ENCODE peak calls at places on chromosomes 5 and 9, in four cellular contexts. One of them, this sample, is unnamed.

GRCh38 chr5:6780802-6781391 is 67.7 kb downstream of the TENT4A start:
- DNase-seq in spleen: no peak
- DNase-seq in AG09309: no peak
- DNase-seq in dorsolateral prefrontal cortex: no peak
- DNase-seq in this sample: no peak

GRCh38 chr5:143674469-143674786 is 137.5 kb upstream of the HMHB1 start:
- DNase-seq in spleen: no peak
- DNase-seq in AG09309: no peak
- DNase-seq in dorsolateral prefrontal cortex: no peak
- DNase-seq in this sample: no peak

GRCh38 chr9:20620658-20621552 is 1.4 kb downstream of the MLLT3 start:
- DNase-seq in spleen: peak; percentile 86
- DNase-seq in AG09309: no peak
- DNase-seq in dorsolateral prefrontal cortex: peak; percentile 51
- DNase-seq in this sample: peak; percentile 67

GRCh38 chr5:54018438-54018837 is 291.9 kb downstream of the ARL15 start:
- DNase-seq in spleen: no peak
- DNase-seq in AG09309: no peak
- DNase-seq in dorsolateral prefrontal cortex: no peak
- DNase-seq in this sample: no peak

GRCh38 chr5:15993334-15993733 is 186.3 kb downstream of the MARCHF11 start:
- DNase-seq in spleen: no peak
- DNase-seq in AG09309: peak; percentile 11
- DNase-seq in dorsolateral prefrontal cortex: no peak
- DNase-seq in this sample: no peak

GRCh38 chr5:30808996-30809395 is 384.5 kb upstream of the CDH6 start:
- DNase-seq in spleen: no peak
- DNase-seq in AG09309: no peak
- DNase-seq in dorsolateral prefrontal cortex: no peak
- DNase-seq in this sample: no peak

GRCh38 chr9:117392992-117393391 is 21.9 kb downstream of the ASTN2 start:
- DNase-seq in spleen: no peak
- DNase-seq in AG09309: no peak
- DNase-seq in dorsolateral prefrontal cortex: no peak
- DNase-seq in this sample: no peak

GRCh38 chr5:107203231-107203630 is 467.5 kb downstream of the EFNA5 start:
- DNase-seq in spleen: no peak
- DNase-seq in AG09309: no peak
- DNase-seq in dorsolateral prefrontal cortex: no peak
- DNase-seq in this sample: no peak

GRCh38 chr9:79395691-79396558 is 175.8 kb upstream of the TLE4 start:
- DNase-seq in spleen: no peak
- DNase-seq in AG09309: no peak
- DNase-seq in dorsolateral prefrontal cortex: no peak
- DNase-seq in this sample: no peak

GRCh38 chr5:152542741-152543140 is 137.7 kb upstream of the NMUR2 start:
- DNase-seq in spleen: no peak
- DNase-seq in AG09309: no peak
- DNase-seq in dorsolateral prefrontal cortex: no peak
- DNase-seq in this sample: no peak

GRCh38 chr9:71096431-71097108 is 24.9 kb downstream of the TRPM3 start:
- DNase-seq in spleen: no peak
- DNase-seq in AG09309: no peak
- DNase-seq in dorsolateral prefrontal cortex: no peak
- DNase-seq in this sample: no peak

GRCh38 chr9:136454026-136454796 is 14.6 kb upstream of the INPP5E start:
- DNase-seq in spleen: no peak
- DNase-seq in AG09309: no peak
- DNase-seq in dorsolateral prefrontal cortex: no peak
- DNase-seq in this sample: no peak

GRCh38 chr5:28903643-28904042 is 1865.3 kb upstream of the CDH9 start:
- DNase-seq in spleen: no peak
- DNase-seq in AG09309: no peak
- DNase-seq in dorsolateral prefrontal cortex: no peak
- DNase-seq in this sample: no peak

GRCh38 chr9:19057033-19057432 is 7.8 kb downstream of the RRAGA start:
- DNase-seq in spleen: no peak
- DNase-seq in AG09309: no peak
- DNase-seq in dorsolateral prefrontal cortex: no peak
- DNase-seq in this sample: no peak

GRCh38 chr9:38507587-38507986 is 83.3 kb upstream of the IGFBPL1 start:
- DNase-seq in spleen: no peak
- DNase-seq in AG09309: no peak
- DNase-seq in dorsolateral prefrontal cortex: no peak
- DNase-seq in this sample: no peak

GRCh38 chr9:37972346-37972745 is 68.4 kb upstream of the SLC25A51 start:
- DNase-seq in spleen: peak; percentile 31
- DNase-seq in AG09309: no peak
- DNase-seq in dorsolateral prefrontal cortex: no peak
- DNase-seq in this sample: peak; percentile 66

GRCh38 chr9:114012126-114012525 is 66.0 kb downstream of the AMBP start:
- DNase-seq in spleen: peak; percentile 8
- DNase-seq in AG09309: no peak
- DNase-seq in dorsolateral prefrontal cortex: no peak
- DNase-seq in this sample: no peak

GRCh38 chr5:94153736-94154450 is 412.5 kb upstream of the POU5F2 start:
- DNase-seq in spleen: no peak
- DNase-seq in AG09309: peak; percentile 8
- DNase-seq in dorsolateral prefrontal cortex: no peak
- DNase-seq in this sample: no peak

GRCh38 chr5:130652178-130652577 is 512.9 kb downstream of the HINT1 start:
- DNase-seq in spleen: no peak
- DNase-seq in AG09309: peak; percentile 11
- DNase-seq in dorsolateral prefrontal cortex: no peak
- DNase-seq in this sample: no peak

GRCh38 chr5:113166710-113167366 is 190.2 kb downstream of the DCP2 start:
- DNase-seq in spleen: no peak
- DNase-seq in AG09309: no peak
- DNase-seq in dorsolateral prefrontal cortex: no peak
- DNase-seq in this sample: no peak

GRCh38 chr5:150904479-150905311 is at the start of gene ZNF300:
- DNase-seq in spleen: peak; percentile 89
- DNase-seq in AG09309: peak; percentile 79
- DNase-seq in dorsolateral prefrontal cortex: peak; percentile 88
- DNase-seq in this sample: peak; percentile 96

GRCh38 chr5:60522299-60522915 is 177.6 kb downstream of the DEPDC1B start:
- DNase-seq in spleen: no peak
- DNase-seq in AG09309: no peak
- DNase-seq in dorsolateral prefrontal cortex: no peak
- DNase-seq in this sample: no peak

GRCh38 chr9:109469646-109470358 is 28.3 kb downstream of the PTPN3 start:
- DNase-seq in spleen: no peak
- DNase-seq in AG09309: peak; percentile 52
- DNase-seq in dorsolateral prefrontal cortex: peak; percentile 70
- DNase-seq in this sample: no peak

GRCh38 chr9:3409453-3409852 is 116.3 kb downstream of the RFX3 start:
- DNase-seq in spleen: no peak
- DNase-seq in AG09309: no peak
- DNase-seq in dorsolateral prefrontal cortex: no peak
- DNase-seq in this sample: no peak

GRCh38 chr9:129058965-129059795 is 21.7 kb upstream of the DOLPP1 start:
- DNase-seq in spleen: no peak
- DNase-seq in AG09309: no peak
- DNase-seq in dorsolateral prefrontal cortex: no peak
- DNase-seq in this sample: no peak

GRCh38 chr9:14345586-14346237 is 31.8 kb upstream of the NFIB start:
- DNase-seq in spleen: no peak
- DNase-seq in AG09309: no peak
- DNase-seq in dorsolateral prefrontal cortex: no peak
- DNase-seq in this sample: no peak

GRCh38 chr5:164184158-164184557 is 678.7 kb downstream of the MAT2B start:
- DNase-seq in spleen: no peak
- DNase-seq in AG09309: no peak
- DNase-seq in dorsolateral prefrontal cortex: no peak
- DNase-seq in this sample: no peak

GRCh38 chr9:86349271-86349670 is 4.9 kb downstream of the TUT7 start:
- DNase-seq in spleen: no peak
- DNase-seq in AG09309: no peak
- DNase-seq in dorsolateral prefrontal cortex: no peak
- DNase-seq in this sample: no peak

GRCh38 chr5:27130587-27130986 is 92.2 kb upstream of the CDH9 start:
- DNase-seq in spleen: no peak
- DNase-seq in AG09309: no peak
- DNase-seq in dorsolateral prefrontal cortex: no peak
- DNase-seq in this sample: no peak

GRCh38 chr5:27125856-27126255 is 87.5 kb upstream of the CDH9 start:
- DNase-seq in spleen: no peak
- DNase-seq in AG09309: no peak
- DNase-seq in dorsolateral prefrontal cortex: no peak
- DNase-seq in this sample: no peak

GRCh38 chr5:27129926-27130325 is 91.5 kb upstream of the CDH9 start:
- DNase-seq in spleen: no peak
- DNase-seq in AG09309: no peak
- DNase-seq in dorsolateral prefrontal cortex: no peak
- DNase-seq in this sample: no peak

DNA sequence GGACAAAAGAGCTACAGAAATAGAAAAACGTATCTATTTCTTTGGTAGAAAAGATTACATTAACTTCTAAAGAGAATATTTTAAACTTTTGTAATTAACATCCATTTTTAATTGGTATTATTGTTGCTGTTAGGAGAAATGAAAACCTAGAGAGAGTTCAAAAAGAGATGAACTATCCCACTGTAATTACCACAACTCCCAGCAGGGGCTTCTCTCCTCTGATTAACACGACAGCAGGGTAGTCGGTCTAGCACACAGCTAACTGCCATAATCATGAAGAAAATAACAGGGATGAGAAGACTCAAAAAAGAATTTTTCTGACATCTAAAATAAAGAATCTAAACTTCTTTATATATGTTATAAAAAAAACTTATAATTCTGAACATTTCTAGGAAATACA is 86.2 kb upstream of the CDH9 start:
- DNase-seq in spleen: no peak
- DNase-seq in AG09309: no peak
- DNase-seq in dorsolateral prefrontal cortex: no peak
- DNase-seq in this sample: no peak
- TF ChIP-seq CTCF in spleen: no peak
- TF ChIP-seq CTCF in AG09309: peak; percentile 29
- TF ChIP-seq CTCF in dorsolateral prefrontal cortex: peak; percentile 17
- TF ChIP-seq CTCF in this sample: peak; percentile 72

DNA sequence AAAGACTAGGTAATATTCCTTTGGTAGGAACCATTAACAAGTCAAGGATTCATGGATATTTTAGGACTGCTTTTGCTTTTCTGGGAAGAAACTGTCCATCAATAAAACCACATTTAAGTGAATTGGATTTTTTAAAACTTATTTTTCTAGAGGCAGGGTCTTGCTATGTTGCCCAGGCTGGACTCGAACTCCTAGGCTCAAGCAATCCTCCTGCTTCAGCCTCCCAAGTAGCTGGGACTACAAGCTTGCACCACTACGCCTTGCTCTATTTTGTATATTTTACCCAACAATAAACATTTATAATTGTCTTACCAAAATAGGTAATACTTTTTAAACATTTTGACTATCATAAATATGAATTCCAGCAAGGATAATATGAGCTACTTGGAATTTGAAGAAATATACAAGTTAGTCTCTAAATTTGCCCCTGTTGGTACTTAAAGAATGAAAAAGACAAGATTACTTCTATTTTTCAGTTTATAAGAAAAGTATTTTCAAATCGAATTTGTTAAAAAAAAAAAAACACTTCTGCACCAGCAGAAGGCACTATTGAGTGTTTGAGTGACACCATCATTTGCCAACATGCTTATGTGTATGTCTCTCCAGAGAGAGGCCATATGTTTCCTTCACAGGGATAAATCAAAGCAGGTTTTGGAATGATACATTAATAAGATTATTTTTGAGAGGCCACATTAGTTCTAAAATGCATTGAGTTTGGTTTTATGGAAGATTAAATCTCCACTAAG is 60.0 kb upstream of the CARTPT start:
- DNase-seq in spleen: no peak
- DNase-seq in AG09309: no peak
- DNase-seq in dorsolateral prefrontal cortex: no peak
- DNase-seq in this sample: no peak
- TF ChIP-seq CTCF in spleen: no peak
- TF ChIP-seq CTCF in AG09309: no peak
- TF ChIP-seq CTCF in dorsolateral prefrontal cortex: no peak
- TF ChIP-seq CTCF in this sample: peak; percentile 58

GRCh38 chr9:127455299-127455992 is 4.1 kb downstream of the LRSAM1 start:
- DNase-seq in spleen: no peak
- DNase-seq in AG09309: no peak
- DNase-seq in dorsolateral prefrontal cortex: no peak
- DNase-seq in this sample: no peak

GRCh38 chr9:127450170-127450830 is 906 bp downstream of the RPL12 start:
- DNase-seq in spleen: no peak
- DNase-seq in AG09309: no peak
- DNase-seq in dorsolateral prefrontal cortex: no peak
- DNase-seq in this sample: no peak

GRCh38 chr9:127450831-127451680 is at the start of the genes LRSAM1 and RPL12:
- DNase-seq in spleen: peak; percentile 98
- DNase-seq in AG09309: peak; percentile 84
- DNase-seq in dorsolateral prefrontal cortex: peak; percentile 95
- DNase-seq in this sample: peak; percentile 97

GRCh38 chr9:127451681-127452480 is 571 bp downstream of the LRSAM1 start:
- DNase-seq in spleen: peak; percentile 90
- DNase-seq in AG09309: no peak
- DNase-seq in dorsolateral prefrontal cortex: no peak
- DNase-seq in this sample: no peak

GRCh38 chr9:127452481-127453092 is 1.3 kb downstream of the LRSAM1 start:
- DNase-seq in spleen: no peak
- DNase-seq in AG09309: no peak
- DNase-seq in dorsolateral prefrontal cortex: no peak
- DNase-seq in this sample: no peak
- TF ChIP-seq CTCF in spleen: no peak
- TF ChIP-seq CTCF in AG09309: no peak
- TF ChIP-seq CTCF in dorsolateral prefrontal cortex: no peak
- TF ChIP-seq CTCF in this sample: no peak

GRCh38 chr9:77952641-77953341 is 78.8 kb downstream of the GNAQ start:
- DNase-seq in spleen: no peak
- DNase-seq in AG09309: no peak
- DNase-seq in dorsolateral prefrontal cortex: no peak
- DNase-seq in this sample: no peak

GRCh38 chr9:77956555-77956954 is 75.1 kb downstream of the GNAQ start:
- DNase-seq in spleen: no peak
- DNase-seq in AG09309: no peak
- DNase-seq in dorsolateral prefrontal cortex: no peak
- DNase-seq in this sample: no peak

GRCh38 chr9:77954619-77955018 is 77.0 kb downstream of the GNAQ start:
- DNase-seq in spleen: no peak
- DNase-seq in AG09309: no peak
- DNase-seq in dorsolateral prefrontal cortex: no peak
- DNase-seq in this sample: no peak

GRCh38 chr9:77953590-77953989 is 78.0 kb downstream of the GNAQ start:
- DNase-seq in spleen: no peak
- DNase-seq in AG09309: peak; percentile 23
- DNase-seq in dorsolateral prefrontal cortex: no peak
- DNase-seq in this sample: no peak

DNA sequence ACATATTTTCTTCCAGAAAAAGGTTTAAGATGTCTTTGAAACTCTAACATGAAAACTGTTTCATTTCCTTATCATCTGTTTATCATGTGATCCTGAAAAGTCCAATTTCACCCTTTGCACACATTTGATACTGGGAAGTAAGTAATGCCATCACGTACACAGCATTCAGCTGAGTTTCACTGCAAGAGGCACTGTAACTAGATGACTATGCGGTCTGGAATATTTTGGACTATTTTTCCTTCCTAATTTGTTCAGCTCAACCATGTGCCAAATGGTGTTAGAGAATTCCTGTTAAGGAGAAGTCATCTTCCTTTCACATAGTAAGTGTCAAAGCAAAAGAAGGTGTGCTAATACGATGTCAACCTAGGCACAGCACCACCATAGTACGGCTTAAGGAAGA is 77.6 kb downstream of the GNAQ start:
- DNase-seq in spleen: no peak
- DNase-seq in AG09309: no peak
- DNase-seq in dorsolateral prefrontal cortex: no peak
- DNase-seq in this sample: no peak
- TF ChIP-seq CTCF in spleen: no peak
- TF ChIP-seq CTCF in AG09309: no peak
- TF ChIP-seq CTCF in dorsolateral prefrontal cortex: no peak
- TF ChIP-seq CTCF in this sample: no peak